ENCODE peak calls at places on chromosomes 6 and 20, in five cellular contexts. One of them, this sample, is unnamed.

GRCh38 chr20:2873747-2874041 is 413 bp downstream of the PTPRA start:
- DNase-seq in prostate gland: peak; percentile 25
- DNase-seq in HCT116: no peak
- DNase-seq in stomach: peak; percentile 51
- DNase-seq in spleen: peak; percentile 94
- DNase-seq in this sample: peak; percentile 74

GRCh38 chr6:21771626-21772320 is 178.2 kb downstream of the SOX4 start:
- DNase-seq in HCT116: no peak
- DNase-seq in spleen: no peak
- DNase-seq in prostate gland: no peak
- DNase-seq in stomach: no peak
- DNase-seq in this sample: no peak

GRCh38 chr6:52009736-52010135 is 77.7 kb downstream of the PKHD1 start:
- DNase-seq in spleen: no peak
- DNase-seq in stomach: no peak
- DNase-seq in HCT116: no peak
- DNase-seq in prostate gland: no peak
- DNase-seq in this sample: no peak

GRCh38 chr6:25456249-25456648 is 177.1 kb downstream of the CARMIL1 start:
- DNase-seq in prostate gland: no peak
- DNase-seq in spleen: no peak
- DNase-seq in HCT116: no peak
- DNase-seq in stomach: no peak
- DNase-seq in this sample: no peak

GRCh38 chr20:34654207-34654744 is 22.6 kb downstream of the PIGU start:
- DNase-seq in HCT116: no peak
- DNase-seq in stomach: no peak
- DNase-seq in prostate gland: no peak
- DNase-seq in spleen: no peak
- DNase-seq in this sample: no peak

GRCh38 chr6:90578894-90579549 is 7.8 kb downstream of the MAP3K7 start:
- DNase-seq in prostate gland: no peak
- DNase-seq in stomach: no peak
- DNase-seq in spleen: no peak
- DNase-seq in HCT116: no peak
- DNase-seq in this sample: no peak

GRCh38 chr20:21053002-21053762 is 53.0 kb downstream of the LINC00237 start:
- DNase-seq in prostate gland: no peak
- DNase-seq in HCT116: no peak
- DNase-seq in spleen: no peak
- DNase-seq in stomach: no peak
- DNase-seq in this sample: no peak

GRCh38 chr6:148711833-148712653 is 34.8 kb upstream of the UST start:
- DNase-seq in stomach: no peak
- DNase-seq in spleen: no peak
- DNase-seq in prostate gland: no peak
- DNase-seq in HCT116: no peak
- DNase-seq in this sample: no peak

GRCh38 chr20:9363673-9364072 is 150.7 kb upstream of the LAMP5 start:
- DNase-seq in stomach: no peak
- DNase-seq in HCT116: peak; percentile 3
- DNase-seq in spleen: no peak
- DNase-seq in prostate gland: no peak
- DNase-seq in this sample: no peak

GRCh38 chr20:56689852-56690485 is 60.9 kb downstream of the TFAP2C start:
- DNase-seq in prostate gland: no peak
- DNase-seq in HCT116: no peak
- DNase-seq in spleen: no peak
- DNase-seq in stomach: no peak
- DNase-seq in this sample: no peak

GRCh38 chr6:148182378-148182777 is 160.3 kb upstream of the SASH1 start:
- DNase-seq in stomach: no peak
- DNase-seq in spleen: no peak
- DNase-seq in HCT116: no peak
- DNase-seq in prostate gland: no peak
- DNase-seq in this sample: no peak

DNA sequence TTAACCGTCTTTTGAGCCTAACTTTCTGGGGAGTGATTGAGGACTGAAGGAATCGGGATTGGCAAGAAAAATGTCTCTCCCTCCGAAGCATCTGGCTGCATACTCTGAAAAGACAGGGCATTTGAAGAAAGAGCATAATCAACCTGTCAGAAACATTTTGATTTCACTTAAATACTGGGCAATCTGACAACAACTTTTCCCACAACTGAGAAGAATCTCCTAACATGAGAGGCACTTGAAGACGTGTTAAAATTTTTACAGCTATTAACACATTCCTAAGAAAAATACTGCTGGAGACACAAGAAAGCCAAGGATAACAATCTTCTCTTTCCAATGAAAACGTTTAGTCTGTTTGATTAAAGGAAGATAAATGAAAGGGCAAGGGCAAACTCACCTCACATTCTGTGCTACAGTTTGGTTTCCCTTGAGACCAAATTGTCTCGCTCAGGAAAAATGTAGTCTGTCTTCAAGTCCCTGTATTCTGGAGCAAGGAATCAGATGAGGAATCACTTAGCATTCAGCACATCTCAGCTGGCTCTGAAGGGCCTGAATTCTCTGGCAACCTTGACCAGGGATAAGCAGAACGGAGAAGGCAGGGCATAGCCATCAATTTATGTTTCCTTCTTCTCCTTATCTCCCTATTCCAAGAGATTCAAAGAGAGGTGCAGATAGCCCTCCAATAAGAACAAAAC is 76.1 kb downstream of the TBX18 start:
- DNase-seq in stomach: no peak
- DNase-seq in HCT116: no peak
- DNase-seq in spleen: no peak
- DNase-seq in prostate gland: no peak
- DNase-seq in this sample: no peak
- TF ChIP-seq POLR2AphosphoS5 in stomach: no peak
- TF ChIP-seq POLR2AphosphoS5 in HCT116: no peak
- TF ChIP-seq POLR2AphosphoS5 in spleen: no peak
- TF ChIP-seq POLR2AphosphoS5 in prostate gland: no peak
- TF ChIP-seq POLR2AphosphoS5 in this sample: no peak

GRCh38 chr6:117481926-117482239 is 591 bp upstream of the DCBLD1 start:
- DNase-seq in HCT116: no peak
- DNase-seq in stomach: no peak
- DNase-seq in spleen: no peak
- DNase-seq in prostate gland: no peak
- DNase-seq in this sample: no peak
- H3K27ac ChIP-seq in HCT116: peak overlapping the region; percentile 88
- H3K27ac ChIP-seq in stomach: peak overlapping the region; percentile 97
- H3K27ac ChIP-seq in spleen: no peak overlapping the region
- H3K27ac ChIP-seq in prostate gland: peak overlapping the region; percentile 74
- H3K27ac ChIP-seq in this sample: peak overlapping the region; percentile 88

DNA sequence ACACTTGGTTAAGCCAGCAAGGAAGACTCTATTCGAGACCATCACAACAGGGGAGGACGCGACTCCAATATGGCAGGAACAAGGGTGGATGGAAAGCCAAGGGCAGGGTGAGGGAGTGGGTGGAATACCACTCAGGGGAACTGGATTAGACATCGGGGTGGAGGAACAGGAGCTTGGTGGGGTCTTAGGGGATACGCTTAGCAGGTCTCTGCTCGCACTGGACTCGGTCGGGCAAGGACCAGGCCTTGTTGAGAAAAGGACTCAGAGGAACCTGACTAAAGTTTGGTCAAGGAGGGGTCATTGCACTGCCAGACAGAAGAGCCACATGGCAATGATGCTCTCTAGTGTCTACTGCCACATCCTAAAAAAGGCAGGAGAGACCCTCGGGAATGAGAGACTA is 10.5 kb downstream of the DUSP22 start:
- DNase-seq in HCT116: no peak
- DNase-seq in spleen: peak; percentile 69
- DNase-seq in stomach: no peak
- DNase-seq in prostate gland: no peak
- DNase-seq in this sample: no peak
- H3K9me3 ChIP-seq in HCT116: no peaks in the 10 kb centered on the region
- H3K9me3 ChIP-seq in spleen: no peaks in the 10 kb centered on the region
- H3K9me3 ChIP-seq in stomach: no peaks in the 10 kb centered on the region
- H3K9me3 ChIP-seq in prostate gland: no peaks in the 10 kb centered on the region
- H3K9me3 ChIP-seq in this sample: no peaks in the 10 kb centered on the region

DNA sequence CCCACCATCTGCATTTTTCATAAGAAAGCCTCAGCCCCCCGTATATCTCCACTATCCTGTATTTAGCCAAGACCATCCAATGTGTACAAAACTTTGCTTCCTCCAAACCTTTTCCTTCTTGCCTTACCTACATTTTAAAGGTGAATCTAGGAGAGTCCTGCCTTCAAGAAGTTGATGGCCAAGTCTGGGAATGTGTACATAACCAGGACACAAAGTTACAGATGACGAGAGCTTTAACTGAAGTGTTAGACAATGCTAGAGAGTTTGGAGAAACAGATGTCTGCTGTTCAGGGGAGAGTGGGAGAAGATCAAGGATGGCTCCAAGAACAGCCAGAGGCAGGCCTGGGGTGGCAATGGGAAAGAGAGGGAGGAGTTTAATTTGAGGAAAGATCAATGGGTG is 2.3 kb upstream of the UQCC2 start:
- DNase-seq in stomach: no peak
- DNase-seq in prostate gland: no peak
- DNase-seq in HCT116: no peak
- DNase-seq in spleen: no peak
- DNase-seq in this sample: no peak
- TF ChIP-seq POLR2AphosphoS5 in stomach: no peak
- TF ChIP-seq POLR2AphosphoS5 in prostate gland: peak; percentile 86
- TF ChIP-seq POLR2AphosphoS5 in HCT116: no peak
- TF ChIP-seq POLR2AphosphoS5 in spleen: no peak
- TF ChIP-seq POLR2AphosphoS5 in this sample: no peak

DNA sequence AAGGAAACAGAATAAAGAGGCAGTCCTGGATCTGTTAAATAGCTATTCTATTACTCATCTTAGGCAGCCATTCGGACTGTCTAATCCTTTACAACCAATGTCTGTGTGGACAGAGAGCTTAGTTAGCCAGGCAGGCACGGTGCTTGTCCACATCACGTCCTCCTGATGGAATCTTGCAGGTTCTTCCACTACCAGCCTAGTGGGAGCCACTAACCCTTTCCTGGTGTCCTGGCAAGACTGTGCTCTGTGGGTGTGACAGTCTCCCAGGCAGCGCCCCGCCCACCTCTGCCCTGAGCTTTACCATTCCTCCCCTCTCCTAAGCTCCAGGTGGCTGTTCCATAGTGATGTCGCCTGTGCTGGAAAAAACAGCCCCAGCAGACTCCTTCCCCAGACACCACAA is 78.3 kb upstream of the CLDN20 start:
- DNase-seq in stomach: peak; percentile 54
- DNase-seq in prostate gland: no peak
- DNase-seq in spleen: no peak
- DNase-seq in HCT116: peak; percentile 23
- DNase-seq in this sample: no peak
- H3K27ac ChIP-seq in stomach: no peak overlapping the region
- H3K27ac ChIP-seq in prostate gland: peak overlapping the region; percentile 2
- H3K27ac ChIP-seq in spleen: no peak overlapping the region
- H3K27ac ChIP-seq in HCT116: no peak overlapping the region
- H3K27ac ChIP-seq in this sample: no peak overlapping the region

GRCh38 chr6:22804620-22805271 is 235.4 kb downstream of the HDGFL1 start:
- DNase-seq in spleen: no peak
- DNase-seq in prostate gland: no peak
- DNase-seq in HCT116: no peak
- DNase-seq in stomach: no peak
- DNase-seq in this sample: no peak

GRCh38 chr6:22794844-22795243 is 225.5 kb downstream of the HDGFL1 start:
- DNase-seq in spleen: no peak
- DNase-seq in HCT116: no peak
- DNase-seq in prostate gland: no peak
- DNase-seq in stomach: no peak
- DNase-seq in this sample: no peak

GRCh38 chr6:22800451-22800850 is 231.1 kb downstream of the HDGFL1 start:
- DNase-seq in HCT116: no peak
- DNase-seq in stomach: no peak
- DNase-seq in spleen: no peak
- DNase-seq in prostate gland: no peak
- DNase-seq in this sample: no peak
- H3K9me3 ChIP-seq in HCT116: no peaks in the 10 kb centered on the region
- H3K9me3 ChIP-seq in stomach: no peaks in the 10 kb centered on the region
- H3K9me3 ChIP-seq in spleen: peaks cover 5% of the 10 kb centered on the region
- H3K9me3 ChIP-seq in prostate gland: no peaks in the 10 kb centered on the region
- H3K9me3 ChIP-seq in this sample: no peaks in the 10 kb centered on the region

GRCh38 chr6:43172127-43173007 is 1.3 kb downstream of the SRF start:
- DNase-seq in prostate gland: peak; percentile 65
- DNase-seq in HCT116: no peak
- DNase-seq in stomach: peak; percentile 39
- DNase-seq in spleen: peak; percentile 93
- DNase-seq in this sample: peak; percentile 86
- TF ChIP-seq POLR2AphosphoS5 in prostate gland: peak; percentile 8
- TF ChIP-seq POLR2AphosphoS5 in HCT116: no peak
- TF ChIP-seq POLR2AphosphoS5 in stomach: no peak
- TF ChIP-seq POLR2AphosphoS5 in spleen: peak; percentile 52
- TF ChIP-seq POLR2AphosphoS5 in this sample: no peak

This sample was measured in suprapubic skin.